ENCODE peak calls at places on chromosomes 6 and 20, in six cellular contexts. C is activated gamma-delta T cell treated with anti-CD3 and anti-CD28 coated beads, Interleukin-2, amount 50 U/mL, for 16 hours; S is tibial nerve; M is AG09309; K is DMS153; D is fibroblast of lung. W is an unnamed sample.

GRCh38 chr6:138986578-138986977 is 1.5 kb downstream of the REPS1 start:
- DNase-seq in M (no peak), C (no peak), S (no peak), K (no peak), D (no peak), W (no peak)

GRCh38 chr6:143575840-143576498 is 64.4 kb upstream of the FUCA2 start:
- DNase-seq in C (no peak), D (no peak), S (no peak), M (no peak), K (no peak), W (no peak)

GRCh38 chr20:44324343-44324742 is 12.5 kb upstream of the R3HDML start:
- DNase-seq in M (no peak), S (no peak), D (no peak), K (no peak), C (no peak), W (no peak)

GRCh38 chr6:87391334-87391733 is 16.4 kb upstream of the CFAP206 start:
- DNase-seq in C (no peak), M (no peak), S (no peak), K (peak), D (peak), W (peak)

GRCh38 chr6:144248470-144249301 is 36.4 kb upstream of the UTRN start:
- DNase-seq in D (peak), K (no peak), M (peak), S (no peak), C (no peak), W (no peak)

GRCh38 chr6:81997091-81997926 is 244.8 kb upstream of the TENT5A start:
- DNase-seq in C (no peak), D (peak), K (no peak), M (peak), S (no peak), W (no peak)

GRCh38 chr6:116218172-116218633 is 35.7 kb downstream of the TSPYL4 start:
- DNase-seq in C (no peak), K (no peak), M (no peak), D (peak), S (no peak), W (no peak)

GRCh38 chr20:53829086-53829703 is 235.6 kb upstream of the ZNF217 start:
- DNase-seq in S (peak), C (no peak), D (peak), K (no peak), M (peak), W (no peak)

GRCh38 chr6:159836294-159837140 is 36.4 kb downstream of the PNLDC1 start:
- DNase-seq in K (no peak), S (peak), C (no peak), M (no peak), D (peak), W (peak)

GRCh38 chr6:150894935-150895686 is 29.6 kb downstream of the MTHFD1L start:
- DNase-seq in C (no peak), S (peak), D (peak), K (peak), M (no peak), W (no peak)

GRCh38 chr6:37916675-37917074 is 97.1 kb downstream of the ZFAND3 start:
- DNase-seq in C (no peak), M (no peak), D (no peak), K (no peak), S (no peak), W (no peak)

GRCh38 chr6:137494281-137494966 is at the start of gene OLIG3:
- DNase-seq in D (no peak), C (no peak), M (no peak), K (no peak), S (no peak), W (no peak)

GRCh38 chr6:34602318-34603111 is 46.4 kb upstream of the SPDEF start:
- DNase-seq in M (no peak), S (no peak), K (peak), D (no peak), C (no peak), W (no peak)

GRCh38 chr6:170404036-170404435 is 97.5 kb downstream of the FAM120B start:
- DNase-seq in M (no peak), S (no peak), D (no peak), C (no peak), K (no peak), W (no peak)

GRCh38 chr6:2877057-2877882 is 25.8 kb downstream of the SERPINB9 start:
- DNase-seq in C (no peak), K (no peak), D (peak), S (no peak), M (peak), W (no peak)

GRCh38 chr6:106084106-106084963 is 1.8 kb upstream of the PRDM1 start:
- DNase-seq in C (no peak), M (peak), D (peak), S (peak), K (peak), W (no peak)

GRCh38 chr20:23078994-23079364 is 7.1 kb downstream of the CD93 start:
- DNase-seq in S (no peak), D (no peak), K (no peak), M (no peak), C (no peak), W (no peak)

GRCh38 chr6:138722425-138723371 is 50.9 kb upstream of the CCDC28A start:
- DNase-seq in D (peak), M (peak), K (no peak), C (no peak), S (no peak), W (no peak)

GRCh38 chr20:41361757-41362747 is 4.6 kb downstream of the EMILIN3 start:
- DNase-seq in K (no peak), M (no peak), D (no peak), C (no peak), S (no peak), W (no peak)

GRCh38 chr20:13638162-13638495 is 603 bp downstream of the TASP1 start:
- DNase-seq in M (no peak), C (no peak), S (no peak), D (no peak), K (no peak), W (no peak)

GRCh38 chr6:41503841-41504525 is 42.2 kb upstream of the FOXP4 start:
- DNase-seq in C (no peak), M (no peak), K (no peak), S (no peak), D (peak), W (peak)

GRCh38 chr6:45687570-45687969 is 309.8 kb upstream of the SUPT3H start:
- DNase-seq in M (no peak), S (no peak), K (no peak), D (no peak), C (no peak), W (no peak)

GRCh38 chr6:66655420-66655819 is 948.4 kb upstream of the EYS start:
- DNase-seq in D (no peak), M (no peak), K (no peak), C (no peak), S (no peak), W (no peak)